ENCODE peak calls at places on chromosomes 13 and 19, in six cellular contexts. T is posterior vena cava, Z is BE2C, L is endothelial cell, C is mesothelial cell of epicardium, M is fibroblast of lung. I is an unnamed sample.

GRCh38 chr19:17328517-17329060 is 6.1 kb downstream of the ANO8 start:
- DNase-seq in T (no peak), Z (no peak), L (no peak), C (no peak), M (no peak), I (no peak)

GRCh38 chr19:2867025-2867991 is at the start of gene ZNF556:
- DNase-seq in T (no peak), Z (peak; percentile 98), L (no peak), C (no peak), M (no peak), I (no peak)

GRCh38 chr13:78589206-78589605 is 14.1 kb downstream of the POU4F1 start:
- DNase-seq in T (no peak), Z (no peak), L (peak; percentile 78), C (no peak), M (peak; percentile 28), I (no peak)

GRCh38 chr19:35585844-35586243 is at the start of gene PMIS2:
- DNase-seq in T (no peak), Z (peak; percentile 95), L (no peak), C (no peak), M (no peak), I (no peak)

GRCh38 chr19:30745476-30745985 is 373.3 kb downstream of the ZNF536 start:
- DNase-seq in T (no peak), Z (no peak), L (no peak), C (no peak), M (no peak), I (peak; percentile 31)

GRCh38 chr19:27872370-27872769 is 1340.6 kb downstream of the UQCRFS1 start:
- DNase-seq in T (no peak), Z (no peak), L (no peak), C (no peak), M (no peak), I (no peak)

GRCh38 chr19:4140237-4140711 is 13.2 kb upstream of the CREB3L3 start:
- DNase-seq in T (no peak), Z (peak; percentile 66), L (peak; percentile 25), C (no peak), M (peak; percentile 76), I (no peak)

GRCh38 chr19:38213911-38214625 is 10.0 kb downstream of the DPF1 start:
- DNase-seq in T (no peak), Z (no peak), L (no peak), C (no peak), M (peak; percentile 29), I (no peak)

GRCh38 chr13:72556945-72557344 is 170.5 kb downstream of the MZT1 start:
- DNase-seq in T (no peak), Z (no peak), L (no peak), C (no peak), M (no peak), I (no peak)

GRCh38 chr19:10454267-10454666 is 33.9 kb downstream of the PDE4A start:
- DNase-seq in T (no peak), Z (peak; percentile 54), L (no peak), C (no peak), M (no peak), I (no peak)

GRCh38 chr13:25249001-25249543 is 38.2 kb downstream of the MTMR6 start:
- DNase-seq in T (no peak), Z (no peak), L (no peak), C (no peak), M (peak; percentile 41), I (no peak)

GRCh38 chr13:67076378-67076777 is 153.8 kb downstream of the PCDH9 start:
- DNase-seq in T (no peak), Z (no peak), L (no peak), C (no peak), M (no peak), I (no peak)

GRCh38 chr13:27001705-27002104 is 169.9 kb downstream of the USP12 start:
- DNase-seq in T (peak; percentile 49), Z (no peak), L (no peak), C (no peak), M (no peak), I (no peak)

GRCh38 chr13:107977175-107977574 is 238.2 kb downstream of the LIG4 start:
- DNase-seq in T (no peak), Z (no peak), L (no peak), C (no peak), M (no peak), I (no peak)

GRCh38 chr13:40406405-40407138 is 259.9 kb downstream of the FOXO1 start:
- DNase-seq in T (no peak), Z (no peak), L (no peak), C (no peak), M (peak; percentile 83), I (no peak)

GRCh38 chr13:57314897-57315520 is 148.0 kb downstream of the PRR20E start:
- DNase-seq in T (no peak), Z (no peak), L (no peak), C (no peak), M (no peak), I (no peak)

GRCh38 chr19:52464798-52465470 is 11.6 kb downstream of the ZNF578 start:
- DNase-seq in T (no peak), Z (no peak), L (peak; percentile 30), C (no peak), M (no peak), I (no peak)

GRCh38 chr13:65456150-65456912 is 1773.8 kb downstream of the PCDH9 start:
- DNase-seq in T (no peak), Z (no peak), L (no peak), C (no peak), M (no peak), I (no peak)

GRCh38 chr13:23889598-23890224 is 511 bp upstream of the MIPEP start:
- DNase-seq in T (no peak), Z (no peak), L (no peak), C (no peak), M (no peak), I (no peak)

GRCh38 chr13:65966991-65967451 is 1263.1 kb downstream of the PCDH9 start:
- DNase-seq in T (no peak), Z (peak; percentile 50), L (no peak), C (no peak), M (peak; percentile 23), I (no peak)

GRCh38 chr13:40401911-40402776 is 264.3 kb downstream of the FOXO1 start:
- DNase-seq in T (peak; percentile 99), Z (peak; percentile 39), L (no peak), C (peak; percentile 56), M (peak; percentile 99), I (no peak)

GRCh38 chr19:2791440-2791839 is 6.1 kb downstream of the THOP1 start:
- DNase-seq in T (no peak), Z (no peak), L (no peak), C (no peak), M (no peak), I (no peak)